ENCODE peak calls at places on chromosomes 12 and 14, in eight cellular contexts. I, J, K, G, L, S, Q and A are unnamed samples.

GRCh38 chr14:105485720-105486332 is 860 bp upstream of the CRIP1 start:
- DNase-seq in I (no peak), J (no peak), K (peak), G (no peak), L (no peak), S (no peak), Q (no peak), A (no peak)

GRCh38 chr14:106459971-106460730 is 933.8 kb downstream of the TMEM121 start:
- DNase-seq in I (no peak), J (peak), K (no peak), G (no peak), L (no peak), S (peak), Q (no peak), A (no peak)

GRCh38 chr12:1504304-1505150 is 89.9 kb downstream of the FBXL14 start:
- DNase-seq in I (no peak), J (no peak), K (no peak), G (no peak), L (no peak), S (no peak), Q (no peak), A (no peak)

GRCh38 chr14:102840801-102841528 is 63.7 kb downstream of the TRAF3 start:
- DNase-seq in I (no peak), J (no peak), K (no peak), G (no peak), L (no peak), S (no peak), Q (no peak), A (no peak)

GRCh38 chr12:29157486-29157946 is 8.4 kb downstream of the FAR2 start:
- DNase-seq in I (peak), J (no peak), K (peak), G (no peak), L (no peak), S (no peak), Q (no peak), A (peak)

GRCh38 chr12:122366685-122367475 is 55.6 kb downstream of the CLIP1 start:
- DNase-seq in I (peak), J (peak), K (peak), G (no peak), L (no peak), S (no peak), Q (no peak), A (peak)

GRCh38 chr14:101858791-101859537 is 97.5 kb downstream of the PPP2R5C start:
- DNase-seq in I (no peak), J (peak), K (no peak), G (no peak), L (no peak), S (no peak), Q (no peak), A (no peak)

GRCh38 chr12:105352049-105352448 is 21.6 kb downstream of the C12orf75 start:
- DNase-seq in I (no peak), J (no peak), K (no peak), G (no peak), L (no peak), S (peak), Q (no peak), A (no peak)

GRCh38 chr14:31166271-31166561 is 41.4 kb downstream of the HECTD1 start:
- DNase-seq in I (peak), J (no peak), K (no peak), G (no peak), L (no peak), S (no peak), Q (no peak), A (peak)

GRCh38 chr12:85367886-85368385 is 87.9 kb downstream of the ALX1 start:
- DNase-seq in I (no peak), J (no peak), K (no peak), G (no peak), L (no peak), S (no peak), Q (no peak), A (no peak)

GRCh38 chr12:62772556-62772955 is 162.4 kb downstream of the PPM1H start:
- DNase-seq in I (no peak), J (no peak), K (no peak), G (no peak), L (no peak), S (no peak), Q (no peak), A (no peak)

GRCh38 chr14:55979096-55979495 is 139.1 kb upstream of the PELI2 start:
- DNase-seq in I (no peak), J (no peak), K (no peak), G (no peak), L (no peak), S (no peak), Q (no peak), A (no peak)

GRCh38 chr12:27542628-27543027 is 18.6 kb downstream of the PPFIBP1 start:
- DNase-seq in I (peak), J (no peak), K (no peak), G (no peak), L (no peak), S (no peak), Q (no peak), A (peak)

GRCh38 chr14:96038920-96039632 is at the start of gene C14orf132:
- DNase-seq in I (peak), J (peak), K (peak), G (peak), L (peak), S (peak), Q (peak), A (peak)

GRCh38 chr12:69094606-69095216 is 144.7 kb upstream of the CPSF6 start:
- DNase-seq in I (no peak), J (no peak), K (no peak), G (no peak), L (no peak), S (no peak), Q (no peak), A (no peak)

GRCh38 chr12:109739747-109740693 is 26.4 kb downstream of the FAM222A start:
- DNase-seq in I (no peak), J (peak), K (no peak), G (peak), L (peak), S (no peak), Q (peak), A (no peak)

GRCh38 chr12:5101686-5102085 is 58.0 kb downstream of the KCNA5 start:
- DNase-seq in I (no peak), J (no peak), K (no peak), G (no peak), L (no peak), S (no peak), Q (no peak), A (no peak)

GRCh38 chr12:79848321-79848720 is 86.6 kb downstream of the PPP1R12A start:
- DNase-seq in I (peak), J (no peak), K (peak), G (no peak), L (no peak), S (no peak), Q (no peak), A (peak)

GRCh38 chr14:74655597-74656389 is 43.8 kb upstream of the LTBP2 start:
- DNase-seq in I (peak), J (no peak), K (no peak), G (no peak), L (no peak), S (no peak), Q (no peak), A (peak)

GRCh38 chr12:131415781-131416180 is 295.1 kb upstream of the SFSWAP start:
- DNase-seq in I (no peak), J (no peak), K (no peak), G (no peak), L (no peak), S (no peak), Q (no peak), A (no peak)

GRCh38 chr14:59069455-59069854 is 119.0 kb upstream of the DAAM1 start:
- DNase-seq in I (no peak), J (no peak), K (no peak), G (no peak), L (no peak), S (no peak), Q (no peak), A (no peak)

GRCh38 chr12:91777268-91777997 is 368.2 kb downstream of the BTG1 start:
- DNase-seq in I (no peak), J (peak), K (no peak), G (no peak), L (no peak), S (no peak), Q (no peak), A (peak)

GRCh38 chr12:107373238-107373809 is 280.0 kb upstream of the CRY1 start:
- DNase-seq in I (no peak), J (no peak), K (no peak), G (no peak), L (no peak), S (no peak), Q (no peak), A (no peak)

GRCh38 chr12:130737731-130738130 is 21.6 kb upstream of the RIMBP2 start:
- DNase-seq in I (no peak), J (no peak), K (no peak), G (no peak), L (no peak), S (no peak), Q (no peak), A (no peak)

GRCh38 chr14:44112774-44113460 is 394.2 kb downstream of the FSCB start:
- DNase-seq in I (peak), J (no peak), K (no peak), G (no peak), L (no peak), S (no peak), Q (no peak), A (no peak)

GRCh38 chr12:65695077-65695865 is 129.0 kb upstream of the HMGA2 start:
- DNase-seq in I (peak), J (peak), K (peak), G (peak), L (no peak), S (no peak), Q (peak), A (peak)

GRCh38 chr14:95157987-95158712 is 821 bp upstream of the DICER1 start:
- DNase-seq in I (no peak), J (no peak), K (no peak), G (no peak), L (no peak), S (peak), Q (peak), A (no peak)

DNA sequence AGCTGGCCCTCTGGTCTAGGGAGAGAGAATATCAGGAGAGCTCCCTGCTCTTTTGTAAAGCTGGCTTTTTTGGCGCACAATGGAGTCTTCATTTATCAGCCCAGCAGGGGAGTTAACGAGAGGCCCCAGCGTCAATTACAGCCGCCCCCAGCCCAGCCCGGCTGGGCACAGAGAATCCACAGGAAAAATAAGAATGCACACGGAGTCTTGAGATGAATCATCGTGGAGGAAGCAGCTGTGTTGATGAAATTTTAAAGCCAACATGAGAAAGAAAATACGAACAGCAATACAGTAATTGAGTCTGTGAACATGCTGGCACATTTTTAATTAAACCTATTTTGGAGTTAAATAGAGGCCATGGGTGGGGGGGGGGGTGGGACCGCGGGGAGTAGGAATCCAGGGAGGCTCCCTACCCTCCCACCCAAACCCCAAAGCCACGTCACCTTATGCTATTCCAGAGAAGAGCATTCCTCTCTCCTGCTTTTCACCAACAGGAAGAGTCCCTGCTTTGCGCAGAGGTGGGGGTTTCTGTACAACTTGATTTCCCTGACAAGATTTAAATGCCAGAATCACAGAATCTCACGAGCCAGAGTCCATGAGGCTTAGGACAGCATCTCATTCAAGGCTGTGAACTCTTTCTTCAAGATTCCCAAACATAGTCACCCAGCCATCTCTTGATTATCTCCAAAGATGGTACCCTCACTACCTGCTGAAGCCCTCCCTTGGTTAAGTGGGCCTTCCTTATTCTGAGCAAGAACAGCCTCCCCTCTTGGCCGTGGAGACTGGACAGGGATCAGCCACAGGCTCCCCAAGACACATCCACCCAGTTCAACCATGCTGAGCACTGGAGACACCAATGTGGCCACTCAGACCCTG is 50.2 kb downstream of the CCNK start:
- DNase-seq in I (peak), J (no peak), K (peak), G (no peak), L (no peak), S (no peak), Q (no peak), A (peak)
- H3K4me3 ChIP-seq in I (no peak), J (no peak), K (no peak), G (no peak), L (no peak), S (no peak), Q (no peak), A (no peak)

DNA sequence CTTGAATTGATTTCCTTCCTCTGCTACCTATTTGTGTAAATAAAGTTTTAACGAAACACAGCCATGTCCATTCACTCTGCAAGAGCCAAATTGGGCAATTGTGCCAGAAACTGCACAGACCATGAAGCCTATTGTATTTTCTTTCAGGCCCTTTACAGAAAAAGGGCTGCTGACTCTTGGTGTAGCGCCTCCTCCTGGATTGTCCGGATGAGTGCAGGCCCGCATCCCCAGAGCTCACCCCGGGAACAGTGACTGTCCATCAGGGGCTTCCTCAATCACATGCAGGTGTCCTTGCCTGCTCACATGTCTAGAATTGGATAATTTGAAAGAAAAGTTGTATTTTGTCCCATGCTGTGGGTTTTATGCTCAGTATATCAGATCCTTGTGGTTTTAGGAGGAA is 1282.2 kb downstream of the AACS start:
- DNase-seq in I (peak), J (no peak), K (no peak), G (no peak), L (no peak), S (no peak), Q (no peak), A (no peak)
- TF ChIP-seq CTCF in I (peak), J (no peak), K (no peak), G (no peak), L (no peak), S (no peak), Q (no peak), A (no peak)

GRCh38 chr12:88015825-88016224 is 13.4 kb downstream of the C12orf50 start:
- DNase-seq in I (no peak), J (no peak), K (peak), G (no peak), L (no peak), S (no peak), Q (no peak), A (no peak)
- H3K4me3 ChIP-seq in I (no peak), J (no peak), K (no peak), G (no peak), L (no peak), S (no peak), Q (no peak), A (no peak)

GRCh38 chr12:22100952-22101748 is 55.1 kb downstream of the CMAS start:
- DNase-seq in I (peak), J (peak), K (peak), G (no peak), L (no peak), S (peak), Q (no peak), A (peak)
- TF ChIP-seq CTCF in I (peak), J (peak), K (peak), G (peak), L (peak), S (peak), Q (no peak), A (peak)

DNA sequence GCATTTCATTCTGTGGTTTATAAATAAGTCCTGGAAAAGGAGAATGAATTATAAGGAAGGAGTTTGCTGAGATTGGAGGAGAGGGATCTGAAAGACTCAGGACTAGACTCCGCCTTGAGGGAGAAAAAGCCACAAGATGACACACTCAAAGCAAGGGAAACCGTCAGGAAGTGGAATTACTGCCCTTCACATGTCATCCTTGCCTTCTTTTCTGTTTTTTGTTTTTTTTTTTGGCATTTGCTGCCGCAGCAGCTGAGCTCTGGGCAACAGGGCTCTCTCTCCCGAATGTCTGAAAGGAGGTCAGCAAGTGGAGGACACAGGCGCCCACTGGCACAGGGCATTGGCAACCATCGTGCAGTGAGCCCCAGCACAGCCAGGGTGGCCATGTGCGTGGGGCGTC is 344.9 kb downstream of the DPF3 start:
- DNase-seq in I (no peak), J (no peak), K (no peak), G (no peak), L (no peak), S (no peak), Q (no peak), A (no peak)
- H3K4me3 ChIP-seq in I (no peak), J (no peak), K (no peak), G (no peak), L (no peak), S (no peak), Q (no peak), A (no peak)

DNA sequence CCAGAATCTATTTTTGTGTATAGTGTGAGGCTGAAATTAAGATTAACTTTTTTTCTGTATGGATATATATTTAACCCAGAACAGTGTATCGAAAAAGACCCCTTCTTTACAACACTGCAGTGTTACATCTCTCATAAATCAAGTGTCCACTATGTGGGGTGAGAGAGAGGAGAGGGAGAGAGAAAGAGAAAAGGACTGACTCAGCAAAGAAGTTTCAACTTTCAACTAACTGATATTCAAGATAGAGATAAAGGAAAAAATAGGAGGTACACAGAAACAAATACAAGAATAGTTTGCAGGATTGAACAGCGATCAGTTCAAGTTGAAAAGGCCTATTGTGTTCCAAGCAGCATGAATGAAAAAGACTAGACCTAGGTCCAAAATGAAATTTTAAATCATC is 126.7 kb upstream of the NEDD1 start:
- DNase-seq in I (no peak), J (no peak), K (no peak), G (no peak), L (no peak), S (peak), Q (no peak), A (no peak)
- TF ChIP-seq CTCF in I (no peak), J (no peak), K (no peak), G (no peak), L (no peak), S (peak), Q (no peak), A (no peak)

DNA sequence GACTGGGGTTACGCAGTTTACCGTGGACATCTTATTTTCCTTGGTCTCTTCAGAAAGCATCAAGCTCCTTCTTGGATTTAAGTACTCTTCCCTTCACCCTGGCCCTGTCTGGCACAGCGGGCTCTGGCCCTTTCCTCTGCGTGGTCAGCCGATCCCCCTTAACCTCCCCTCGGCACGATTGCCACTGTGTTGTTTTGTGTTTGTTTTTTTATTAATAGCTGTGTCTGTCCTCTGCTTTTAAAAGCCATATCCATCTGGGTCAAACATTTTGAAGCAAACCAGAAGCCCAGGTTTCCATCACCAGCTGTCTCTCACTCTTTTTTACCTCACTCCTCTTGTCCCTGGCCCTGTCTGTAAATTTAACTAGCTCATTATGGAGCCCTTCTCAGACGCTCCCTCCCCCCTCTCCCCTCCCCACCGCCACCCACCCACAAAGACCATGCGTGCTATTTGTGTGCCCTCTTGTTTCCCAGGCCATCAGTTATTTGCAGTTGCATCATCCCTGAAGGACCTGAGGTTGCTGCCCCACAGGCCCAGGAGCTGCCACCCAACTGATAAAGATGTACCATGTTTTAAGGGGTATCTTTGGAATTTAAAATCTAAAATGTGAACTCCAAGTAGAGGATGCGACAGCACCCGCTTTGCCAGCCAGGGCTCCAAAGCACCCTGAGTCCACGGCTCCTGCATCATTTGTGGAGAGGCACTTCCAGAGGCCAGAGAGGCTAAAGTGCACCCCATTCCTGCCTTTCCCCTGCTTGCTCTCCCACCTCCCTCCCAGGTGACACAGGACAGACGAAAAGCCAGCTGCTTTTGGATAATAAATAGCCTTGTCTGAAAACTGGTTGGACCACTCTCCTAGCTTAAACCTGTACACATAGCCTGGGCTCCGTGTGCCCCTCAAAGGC is 3.9 kb downstream of the BCL11B start:
- DNase-seq in I (no peak), J (no peak), K (no peak), G (no peak), L (no peak), S (no peak), Q (no peak), A (no peak)
- H3K4me3 ChIP-seq in I (no peak), J (no peak), K (no peak), G (peak), L (peak), S (no peak), Q (no peak), A (no peak)